ENCODE peak calls at places on chromosomes 16 and 17, in nine cellular contexts. N, Y, M, F, I, A, Q, R and K are unnamed samples.

GRCh38 chr17:54967621-54968258 is 714 bp downstream of the COX11 start:
- DNase-seq in I (peak; percentile 36), F (peak; percentile 45), Q (no peak), R (no peak), M (no peak), Y (peak; percentile 25), A (no peak), N (no peak), K (no peak)

GRCh38 chr17:29624586-29624985 is 1.9 kb upstream of the CORO6 start:
- DNase-seq in N (no peak), Q (no peak), R (no peak), A (no peak), I (no peak), Y (no peak), F (no peak), M (no peak), K (no peak)

GRCh38 chr17:43661699-43662431 is at the start of gene MEOX1:
- DNase-seq in M (no peak), I (peak; percentile 65), Q (no peak), Y (no peak), N (no peak), A (no peak), F (no peak), R (no peak), K (no peak)

GRCh38 chr16:83653785-83654184 is 154.0 kb upstream of the HSBP1 start:
- DNase-seq in M (no peak), F (no peak), R (no peak), Q (no peak), I (no peak), A (no peak), N (no peak), Y (no peak), K (no peak)

GRCh38 chr17:17778308-17779014 is 58.3 kb downstream of the SREBF1 start:
- DNase-seq in M (no peak), Y (peak; percentile 33), I (no peak), Q (no peak), F (no peak), N (no peak), A (peak; percentile 84), R (no peak), K (no peak)

GRCh38 chr17:74936470-74936799 is 737 bp downstream of the OTOP3 start:
- DNase-seq in M (no peak), N (no peak), I (no peak), A (no peak), R (no peak), Y (no peak), F (no peak), Q (no peak), K (no peak)

GRCh38 chr16:81517630-81518438 is 73.2 kb downstream of the CMIP start:
- DNase-seq in F (no peak), I (no peak), M (no peak), A (no peak), Y (no peak), Q (no peak), N (no peak), R (no peak), K (no peak)

GRCh38 chr17:226773-227580 is 45.5 kb upstream of the DOC2B start:
- DNase-seq in I (no peak), A (peak; percentile 8), Y (peak; percentile 32), R (peak; percentile 61), M (no peak), F (no peak), N (no peak), Q (no peak), K (no peak)

GRCh38 chr16:85767569-85767968 is 16.7 kb upstream of the C16orf74 start:
- DNase-seq in Y (no peak), M (no peak), N (no peak), R (no peak), Q (no peak), A (no peak), I (no peak), F (peak; percentile 85), K (no peak)

GRCh38 chr17:59707971-59708425 is 544 bp downstream of the VMP1 start:
- DNase-seq in N (no peak), Y (no peak), F (no peak), A (no peak), I (peak; percentile 49), M (no peak), R (no peak), Q (peak; percentile 10), K (no peak)

GRCh38 chr16:16014329-16015224 is 65.2 kb downstream of the ABCC1 start:
- DNase-seq in Y (no peak), A (peak; percentile 70), I (no peak), R (peak; percentile 94), F (peak; percentile 92), M (no peak), Q (no peak), N (peak; percentile 28), K (no peak)

GRCh38 chr16:75011634-75012307 is 12.9 kb downstream of the ZNRF1 start:
- DNase-seq in N (no peak), A (no peak), M (no peak), R (no peak), I (no peak), Y (peak; percentile 40), F (peak; percentile 59), Q (no peak), K (no peak)

GRCh38 chr17:4327638-4328037 is 38.8 kb downstream of the UBE2G1 start:
- DNase-seq in F (peak; percentile 86), A (no peak), Y (no peak), I (no peak), R (no peak), Q (no peak), M (no peak), N (no peak), K (no peak)

GRCh38 chr17:19331134-19331533 is 31.4 kb downstream of the B9D1 start:
- DNase-seq in M (no peak), A (no peak), N (no peak), Q (no peak), I (no peak), R (no peak), F (no peak), Y (no peak), K (no peak)

GRCh38 chr17:64765191-64765889 is 103.2 kb upstream of the SMURF2 start:
- DNase-seq in Q (no peak), R (peak; percentile 53), F (peak; percentile 48), I (no peak), A (no peak), Y (no peak), M (no peak), N (no peak), K (no peak)

GRCh38 chr16:3999890-4000325 is 116.3 kb downstream of the ADCY9 start:
- DNase-seq in N (no peak), Y (no peak), Q (no peak), R (no peak), A (no peak), F (no peak), I (no peak), M (no peak), K (no peak)

GRCh38 chr16:28304214-28304613 is 11.9 kb downstream of the SBK1 start:
- DNase-seq in M (no peak), I (peak; percentile 33), Y (no peak), N (no peak), Q (no peak), R (no peak), F (peak; percentile 35), A (peak; percentile 41), K (peak; percentile 74)

GRCh38 chr16:4290236-4290830 is 17.5 kb upstream of the TFAP4 start:
- DNase-seq in I (no peak), A (no peak), R (no peak), N (no peak), F (peak; percentile 95), M (no peak), Y (no peak), Q (no peak), K (no peak)

GRCh38 chr17:19380551-19381284 is 2.4 kb downstream of the MAPK7 start:
- DNase-seq in I (no peak), R (peak; percentile 59), F (no peak), N (no peak), Q (no peak), M (no peak), Y (no peak), A (no peak), K (no peak)

GRCh38 chr17:6245301-6245810 is 175.2 kb downstream of the WSCD1 start:
- DNase-seq in F (no peak), I (no peak), N (no peak), R (no peak), Y (no peak), M (no peak), A (no peak), Q (no peak), K (no peak)

GRCh38 chr17:59093702-59094231 is 12.9 kb downstream of the TRIM37 start:
- DNase-seq in Q (no peak), M (no peak), Y (no peak), A (peak; percentile 41), I (peak; percentile 33), F (peak; percentile 90), R (no peak), N (no peak), K (no peak)

GRCh38 chr17:76272541-76273434 is 7.6 kb downstream of the UBALD2 start:
- DNase-seq in M (no peak), F (no peak), Y (no peak), R (no peak), N (no peak), I (no peak), Q (no peak), A (no peak), K (no peak)

GRCh38 chr17:76461765-76462555 is 5.4 kb upstream of the AANAT start:
- DNase-seq in M (no peak), Y (no peak), I (no peak), F (no peak), N (no peak), A (no peak), Q (no peak), R (no peak), K (no peak)

GRCh38 chr16:5633845-5634440 is 536.3 kb upstream of the EEF2KMT start:
- DNase-seq in I (peak; percentile 51), Q (no peak), N (no peak), A (no peak), R (no peak), Y (no peak), M (no peak), F (peak; percentile 51), K (no peak)

GRCh38 chr17:74512041-74512440 is 19.2 kb downstream of the CD300LB start:
- DNase-seq in R (no peak), N (no peak), Q (no peak), I (no peak), F (no peak), Y (no peak), M (no peak), A (peak; percentile 38), K (no peak)

GRCh38 chr17:77433385-77434135 is 292.8 kb downstream of the SEC14L1 start:
- DNase-seq in I (no peak), Y (no peak), A (peak; percentile 67), M (no peak), Q (no peak), N (no peak), F (no peak), R (no peak), K (no peak)

GRCh38 chr16:2438121-2438520 is 8.9 kb downstream of the CCNF start:
- DNase-seq in I (no peak), F (no peak), N (no peak), R (no peak), M (no peak), Q (no peak), Y (no peak), A (no peak), K (no peak)

GRCh38 chr17:32552280-32552679 is 65.5 kb downstream of the CDK5R1 start:
- DNase-seq in R (no peak), Q (no peak), M (no peak), Y (no peak), F (no peak), I (no peak), A (no peak), N (no peak), K (no peak)

GRCh38 chr17:58686980-58687379 is 4.9 kb downstream of the TEX14 start:
- DNase-seq in R (no peak), A (no peak), Y (no peak), F (no peak), N (no peak), I (no peak), Q (no peak), M (no peak), K (no peak)

GRCh38 chr17:67359960-67360817 is 6.2 kb downstream of the PSMD12 start:
- DNase-seq in N (no peak), F (peak; percentile 60), A (no peak), M (no peak), Y (no peak), R (no peak), I (no peak), Q (peak; percentile 46), K (no peak)